ENCODE peak calls at places on chromosomes 5 and 9, in four cellular contexts. One of them, this sample, is unnamed.

GRCh38 chr9:6758418-6759113 is 793 bp downstream of the KDM4C start:
- DNase-seq in activated naive CD4-positive, alpha-beta T cell treated with anti-CD3 and anti-CD28 coated beads for 36 hours: peak
- DNase-seq in stimulated activated naive B cell treated with anti-CD40 and anti-IgM and Interleukin-4, amounts not matched to agents 10 μg/mL and 1 μg/mL and 100 μg/mL, for 72 hours: peak
- DNase-seq in cardiac septum: peak
- DNase-seq in this sample: peak

GRCh38 chr9:138111607-138112006 is 234.0 kb downstream of the CACNA1B start:
- DNase-seq in cardiac septum: no peak
- DNase-seq in stimulated activated naive B cell treated with anti-CD40 and anti-IgM and Interleukin-4, amounts not matched to agents 10 μg/mL and 1 μg/mL and 100 μg/mL, for 72 hours: no peak
- DNase-seq in activated naive CD4-positive, alpha-beta T cell treated with anti-CD3 and anti-CD28 coated beads for 36 hours: no peak
- DNase-seq in this sample: no peak

GRCh38 chr9:128723352-128723865 is 518 bp downstream of the ZDHHC12 start:
- DNase-seq in stimulated activated naive B cell treated with anti-CD40 and anti-IgM and Interleukin-4, amounts not matched to agents 10 μg/mL and 1 μg/mL and 100 μg/mL, for 72 hours: no peak
- DNase-seq in activated naive CD4-positive, alpha-beta T cell treated with anti-CD3 and anti-CD28 coated beads for 36 hours: peak
- DNase-seq in cardiac septum: no peak
- DNase-seq in this sample: peak

GRCh38 chr5:132762246-132763000 is 14.6 kb downstream of the SEPTIN8 start:
- DNase-seq in cardiac septum: peak
- DNase-seq in stimulated activated naive B cell treated with anti-CD40 and anti-IgM and Interleukin-4, amounts not matched to agents 10 μg/mL and 1 μg/mL and 100 μg/mL, for 72 hours: no peak
- DNase-seq in activated naive CD4-positive, alpha-beta T cell treated with anti-CD3 and anti-CD28 coated beads for 36 hours: no peak
- DNase-seq in this sample: no peak

GRCh38 chr5:127870914-127871313 is 167.7 kb downstream of the CCDC192 start:
- DNase-seq in cardiac septum: peak
- DNase-seq in stimulated activated naive B cell treated with anti-CD40 and anti-IgM and Interleukin-4, amounts not matched to agents 10 μg/mL and 1 μg/mL and 100 μg/mL, for 72 hours: no peak
- DNase-seq in activated naive CD4-positive, alpha-beta T cell treated with anti-CD3 and anti-CD28 coated beads for 36 hours: no peak
- DNase-seq in this sample: peak

GRCh38 chr5:132753135-132753987 is 6.1 kb downstream of the CCNI2 start:
- DNase-seq in stimulated activated naive B cell treated with anti-CD40 and anti-IgM and Interleukin-4, amounts not matched to agents 10 μg/mL and 1 μg/mL and 100 μg/mL, for 72 hours: no peak
- DNase-seq in cardiac septum: peak
- DNase-seq in activated naive CD4-positive, alpha-beta T cell treated with anti-CD3 and anti-CD28 coated beads for 36 hours: peak
- DNase-seq in this sample: no peak

GRCh38 chr5:143229896-143230675 is 173.4 kb downstream of the NR3C1 start:
- DNase-seq in stimulated activated naive B cell treated with anti-CD40 and anti-IgM and Interleukin-4, amounts not matched to agents 10 μg/mL and 1 μg/mL and 100 μg/mL, for 72 hours: no peak
- DNase-seq in activated naive CD4-positive, alpha-beta T cell treated with anti-CD3 and anti-CD28 coated beads for 36 hours: peak
- DNase-seq in cardiac septum: peak
- DNase-seq in this sample: no peak

GRCh38 chr5:33601881-33602280 is 161.1 kb downstream of the TARS1 start:
- DNase-seq in stimulated activated naive B cell treated with anti-CD40 and anti-IgM and Interleukin-4, amounts not matched to agents 10 μg/mL and 1 μg/mL and 100 μg/mL, for 72 hours: no peak
- DNase-seq in cardiac septum: no peak
- DNase-seq in activated naive CD4-positive, alpha-beta T cell treated with anti-CD3 and anti-CD28 coated beads for 36 hours: no peak
- DNase-seq in this sample: no peak

GRCh38 chr5:135134686-135135381 is 100.8 kb upstream of the PITX1 start:
- DNase-seq in stimulated activated naive B cell treated with anti-CD40 and anti-IgM and Interleukin-4, amounts not matched to agents 10 μg/mL and 1 μg/mL and 100 μg/mL, for 72 hours: no peak
- DNase-seq in cardiac septum: no peak
- DNase-seq in activated naive CD4-positive, alpha-beta T cell treated with anti-CD3 and anti-CD28 coated beads for 36 hours: no peak
- DNase-seq in this sample: peak

GRCh38 chr9:123457586-123457985 is 101.6 kb downstream of the CRB2 start:
- DNase-seq in activated naive CD4-positive, alpha-beta T cell treated with anti-CD3 and anti-CD28 coated beads for 36 hours: no peak
- DNase-seq in stimulated activated naive B cell treated with anti-CD40 and anti-IgM and Interleukin-4, amounts not matched to agents 10 μg/mL and 1 μg/mL and 100 μg/mL, for 72 hours: no peak
- DNase-seq in cardiac septum: no peak
- DNase-seq in this sample: no peak